ENCODE peak calls at places on chromosomes 5 and 9, in six cellular contexts. G is A549, C is sigmoid colon, U is suprapubic skin, W is right cardiac atrium, Y is neuronal stem cell. K is an unnamed sample.

GRCh38 chr9:27423919-27424710 is 100.0 kb upstream of the IFNK start:
- DNase-seq in G (no peak), C (no peak), U (no peak), W (no peak), Y (no peak), K (no peak)

GRCh38 chr5:14142202-14142855 is 813 bp upstream of the TRIO start:
- DNase-seq in G (no peak), C (no peak), U (no peak), W (no peak), Y (no peak), K (peak; percentile 11)

GRCh38 chr9:129270903-129271431 is 92.9 kb upstream of the IER5L start:
- DNase-seq in G (no peak), C (no peak), U (no peak), W (no peak), Y (no peak), K (no peak)

GRCh38 chr5:138565100-138565821 is 9.9 kb downstream of the HSPA9 start:
- DNase-seq in G (no peak), C (no peak), U (no peak), W (no peak), Y (no peak), K (no peak)

GRCh38 chr5:74017112-74017511 is 391.1 kb downstream of the ARHGEF28 start:
- DNase-seq in G (no peak), C (no peak), U (no peak), W (no peak), Y (no peak), K (no peak)

GRCh38 chr5:6722015-6722414 is 8.8 kb downstream of the TENT4A start:
- DNase-seq in G (no peak), C (no peak), U (peak; percentile 28), W (no peak), Y (no peak), K (no peak)

GRCh38 chr9:111099199-111100005 is 61.1 kb upstream of the LPAR1 start:
- DNase-seq in G (no peak), C (no peak), U (no peak), W (no peak), Y (peak; percentile 71), K (no peak)

GRCh38 chr5:153573326-153574033 is 83.0 kb downstream of the GRIA1 start:
- DNase-seq in G (no peak), C (no peak), U (no peak), W (no peak), Y (no peak), K (no peak)

GRCh38 chr9:13139641-13140171 is 139.8 kb downstream of the MPDZ start:
- DNase-seq in G (no peak), C (no peak), U (no peak), W (no peak), Y (peak; percentile 26), K (no peak)

GRCh38 chr5:157046041-157046440 is 12.9 kb downstream of the HAVCR1 start:
- DNase-seq in G (peak; percentile 60), C (no peak), U (no peak), W (peak; percentile 25), Y (no peak), K (peak; percentile 82)

GRCh38 chr5:74254257-74254656 is 386.3 kb downstream of the ENC1 start:
- DNase-seq in G (no peak), C (no peak), U (no peak), W (no peak), Y (no peak), K (no peak)

GRCh38 chr9:94622087-94622486 is 17.2 kb downstream of the FBP1 start:
- DNase-seq in G (no peak), C (no peak), U (no peak), W (no peak), Y (no peak), K (no peak)

GRCh38 chr5:140109050-140109817 is 4.7 kb upstream of the PURA start:
- DNase-seq in G (no peak), C (no peak), U (peak; percentile 57), W (no peak), Y (no peak), K (no peak)

GRCh38 chr5:142637871-142638270 is 48.0 kb downstream of the FGF1 start:
- DNase-seq in G (no peak), C (no peak), U (no peak), W (no peak), Y (no peak), K (no peak)

GRCh38 chr9:89073397-89073796 is 82.1 kb downstream of the S1PR3 start:
- DNase-seq in G (no peak), C (peak; percentile 27), U (no peak), W (no peak), Y (no peak), K (no peak)

GRCh38 chr9:99104459-99105151 is at the start of gene TGFBR1:
- DNase-seq in G (peak; percentile 87), C (peak; percentile 96), U (peak; percentile 91), W (peak; percentile 93), Y (peak; percentile 96), K (peak; percentile 93)

GRCh38 chr9:134053941-134054761 is 13.7 kb downstream of the BRD3 start:
- DNase-seq in G (no peak), C (peak; percentile 63), U (peak; percentile 67), W (no peak), Y (no peak), K (no peak)

GRCh38 chr5:134001938-134002731 is 2.6 kb downstream of the VDAC1 start:
- DNase-seq in G (no peak), C (no peak), U (no peak), W (no peak), Y (no peak), K (no peak)

GRCh38 chr5:152378730-152379129 is 26.3 kb downstream of the NMUR2 start:
- DNase-seq in G (no peak), C (no peak), U (no peak), W (no peak), Y (no peak), K (no peak)

GRCh38 chr9:93582115-93582514 is 5.7 kb downstream of the PHF2 start:
- DNase-seq in G (no peak), C (no peak), U (peak; percentile 49), W (no peak), Y (no peak), K (peak; percentile 94)

GRCh38 chr5:143133721-143134120 is 269.8 kb downstream of the NR3C1 start:
- DNase-seq in G (no peak), C (no peak), U (no peak), W (no peak), Y (peak; percentile 9), K (no peak)

GRCh38 chr5:83583859-83584258 is 112.3 kb downstream of the VCAN start:
- DNase-seq in G (no peak), C (no peak), U (no peak), W (no peak), Y (no peak), K (no peak)

GRCh38 chr9:5510360-5510931 is at the start of gene PDCD1LG2:
- DNase-seq in G (no peak), C (no peak), U (no peak), W (no peak), Y (no peak), K (no peak)

GRCh38 chr5:90553711-90554110 is 4.9 kb upstream of the ADGRV1 start:
- DNase-seq in G (no peak), C (no peak), U (no peak), W (no peak), Y (no peak), K (no peak)

GRCh38 chr5:138458353-138458752 is 6.9 kb upstream of the EGR1 start:
- DNase-seq in G (no peak), C (no peak), U (no peak), W (no peak), Y (no peak), K (no peak)

GRCh38 chr5:154714271-154714986 is 40.7 kb upstream of the LARP1 start:
- DNase-seq in G (no peak), C (no peak), U (no peak), W (no peak), Y (no peak), K (peak; percentile 53)

GRCh38 chr5:134932508-134932907 is 27.6 kb downstream of the PCBD2 start:
- DNase-seq in G (no peak), C (no peak), U (no peak), W (no peak), Y (no peak), K (no peak)

GRCh38 chr9:109064963-109065701 is 51.8 kb upstream of the CTNNAL1 start:
- DNase-seq in G (peak; percentile 21), C (no peak), U (no peak), W (no peak), Y (no peak), K (no peak)

GRCh38 chr5:95925345-95925744 is 36.3 kb downstream of the ELL2 start:
- DNase-seq in G (no peak), C (no peak), U (no peak), W (no peak), Y (no peak), K (no peak)

DNA sequence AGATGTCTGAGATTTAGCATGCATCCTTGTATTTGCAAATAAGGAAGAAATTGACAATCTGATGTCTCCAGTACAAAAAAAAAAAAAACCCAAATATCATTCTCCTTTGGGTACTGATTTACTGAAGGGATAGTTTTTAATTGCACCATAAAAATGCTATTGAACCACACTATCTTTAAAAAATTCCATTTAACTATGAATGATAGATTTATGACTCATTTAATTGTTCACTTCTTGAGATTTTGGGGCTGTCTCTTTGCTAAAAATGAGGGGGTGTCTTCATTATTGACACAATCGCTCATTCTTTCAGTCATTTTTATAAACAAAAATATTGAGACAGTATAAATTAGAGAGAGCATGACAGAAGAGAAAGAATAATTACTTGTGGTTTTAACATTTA is 142.4 kb downstream of the MEF2C start:
- DNase-seq in G (no peak), C (no peak), U (no peak), W (no peak), Y (no peak), K (no peak)
- H3K27ac ChIP-seq in G (no peak overlapping the region), C (no peak overlapping the region), U (no peak overlapping the region), W (no peak overlapping the region), Y (no peak overlapping the region), K (no peak overlapping the region)

GRCh38 chr9:68708513-68708912 is 3.5 kb downstream of the PIP5K1B start:
- DNase-seq in G (no peak), C (no peak), U (no peak), W (no peak), Y (no peak), K (no peak)

GRCh38 chr9:68704804-68705635 is at the start of gene PIP5K1B:
- DNase-seq in G (peak; percentile 17), C (peak; percentile 83), U (peak; percentile 68), W (peak; percentile 69), Y (peak; percentile 71), K (peak; percentile 88)

GRCh38 chr9:68705636-68706578 is 867 bp downstream of the PIP5K1B start:
- DNase-seq in G (peak; percentile 4), C (peak; percentile 63), U (no peak), W (peak; percentile 29), Y (no peak), K (no peak)

GRCh38 chr9:68708089-68708488 is 3.0 kb downstream of the PIP5K1B start:
- DNase-seq in G (no peak), C (no peak), U (no peak), W (no peak), Y (no peak), K (no peak)

GRCh38 chr9:68706579-68707201 is 1.6 kb downstream of the PIP5K1B start:
- DNase-seq in G (no peak), C (no peak), U (no peak), W (no peak), Y (no peak), K (no peak)
- H3K4me3 ChIP-seq in G (no peak overlapping the region), C (peak overlapping the region; percentile 68), U (peak overlapping the region; percentile 76), W (peak overlapping the region; percentile 54), Y (peak overlapping the region; percentile 58), K (no peak overlapping the region)

GRCh38 chr5:68222824-68223354 is 7.3 kb downstream of the PIK3R1 start:
- DNase-seq in G (no peak), C (no peak), U (no peak), W (no peak), Y (no peak), K (no peak)
- H3K4me1 ChIP-seq in G (peaks cover 19% of the 10 kb centered on the region), C (peaks cover 93% of the 10 kb centered on the region), U (peaks cover 67% of the 10 kb centered on the region), W (peaks cover 28% of the 10 kb centered on the region), Y (peaks cover 4% of the 10 kb centered on the region), K (peaks cover 42% of the 10 kb centered on the region)

GRCh38 chr9:84002344-84002743 is 21.7 kb downstream of the RMI1 start:
- DNase-seq in G (no peak), C (no peak), U (no peak), W (no peak), Y (no peak), K (no peak)
- H3K27ac ChIP-seq in G (no peak overlapping the region), C (no peak overlapping the region), U (no peak overlapping the region), W (no peak overlapping the region), Y (no peak overlapping the region), K (no peak overlapping the region)